ENCODE peak calls at places on chromosome 19, in nine cellular contexts. One of them, this sample, is unnamed.

GRCh38 chr19:45075215-45076028 is 856 bp downstream of the ZNF296 start:
- DNase-seq in osteoblast: peak
- DNase-seq in cardiac muscle cell: peak
- DNase-seq in neural progenitor cell: peak
- DNase-seq in AG09309: no peak
- DNase-seq in RWPE1: peak
- DNase-seq in transverse colon: peak
- DNase-seq in upper lobe of right lung: peak
- DNase-seq in stomach: peak
- DNase-seq in this sample: peak

GRCh38 chr19:1652471-1653299 is at the start of gene TCF3:
- DNase-seq in osteoblast: peak
- DNase-seq in cardiac muscle cell: peak
- DNase-seq in neural progenitor cell: peak
- DNase-seq in AG09309: peak
- DNase-seq in RWPE1: peak
- DNase-seq in transverse colon: peak
- DNase-seq in upper lobe of right lung: peak
- DNase-seq in stomach: peak
- DNase-seq in this sample: peak

GRCh38 chr19:30662211-30662861 is 290.2 kb downstream of the ZNF536 start:
- DNase-seq in osteoblast: no peak
- DNase-seq in cardiac muscle cell: no peak
- DNase-seq in neural progenitor cell: no peak
- DNase-seq in AG09309: no peak
- DNase-seq in RWPE1: no peak
- DNase-seq in transverse colon: no peak
- DNase-seq in upper lobe of right lung: no peak
- DNase-seq in stomach: peak
- DNase-seq in this sample: no peak

GRCh38 chr19:681029-681626 is 4.9 kb downstream of the FSTL3 start:
- DNase-seq in osteoblast: peak
- DNase-seq in cardiac muscle cell: no peak
- DNase-seq in neural progenitor cell: peak
- DNase-seq in AG09309: peak
- DNase-seq in RWPE1: no peak
- DNase-seq in transverse colon: peak
- DNase-seq in upper lobe of right lung: peak
- DNase-seq in stomach: peak
- DNase-seq in this sample: no peak

GRCh38 chr19:18940791-18941627 is at the start of gene HOMER3:
- DNase-seq in osteoblast: peak
- DNase-seq in cardiac muscle cell: peak
- DNase-seq in neural progenitor cell: peak
- DNase-seq in AG09309: no peak
- DNase-seq in RWPE1: peak
- DNase-seq in transverse colon: peak
- DNase-seq in upper lobe of right lung: peak
- DNase-seq in stomach: peak
- DNase-seq in this sample: no peak

GRCh38 chr19:38079926-38080380 is 144.1 kb downstream of the DPF1 start:
- DNase-seq in osteoblast: peak
- DNase-seq in cardiac muscle cell: peak
- DNase-seq in neural progenitor cell: no peak
- DNase-seq in AG09309: peak
- DNase-seq in RWPE1: peak
- DNase-seq in transverse colon: no peak
- DNase-seq in upper lobe of right lung: no peak
- DNase-seq in stomach: peak
- DNase-seq in this sample: no peak

GRCh38 chr19:41363753-41364545 is at the start of gene B9D2:
- DNase-seq in osteoblast: peak
- DNase-seq in cardiac muscle cell: peak
- DNase-seq in neural progenitor cell: peak
- DNase-seq in AG09309: peak
- DNase-seq in RWPE1: peak
- DNase-seq in transverse colon: peak
- DNase-seq in upper lobe of right lung: peak
- DNase-seq in stomach: peak
- DNase-seq in this sample: peak

GRCh38 chr19:33804021-33804799 is 7.5 kb downstream of the KCTD15 start:
- DNase-seq in osteoblast: peak
- DNase-seq in cardiac muscle cell: peak
- DNase-seq in neural progenitor cell: no peak
- DNase-seq in AG09309: no peak
- DNase-seq in RWPE1: peak
- DNase-seq in transverse colon: peak
- DNase-seq in upper lobe of right lung: no peak
- DNase-seq in stomach: peak
- DNase-seq in this sample: no peak

GRCh38 chr19:6103217-6103644 is 7.1 kb downstream of the RFX2 start:
- DNase-seq in osteoblast: peak
- DNase-seq in cardiac muscle cell: peak
- DNase-seq in neural progenitor cell: no peak
- DNase-seq in AG09309: peak
- DNase-seq in RWPE1: peak
- DNase-seq in transverse colon: peak
- DNase-seq in upper lobe of right lung: peak
- DNase-seq in stomach: peak
- DNase-seq in this sample: no peak

GRCh38 chr19:35045667-35046300 is 4.3 kb downstream of the HPN start:
- DNase-seq in osteoblast: peak
- DNase-seq in cardiac muscle cell: peak
- DNase-seq in neural progenitor cell: peak
- DNase-seq in AG09309: no peak
- DNase-seq in RWPE1: peak
- DNase-seq in transverse colon: no peak
- DNase-seq in upper lobe of right lung: no peak
- DNase-seq in stomach: no peak
- DNase-seq in this sample: no peak

GRCh38 chr19:10553943-10554381 is 10.3 kb downstream of the ATG4D start:
- DNase-seq in osteoblast: peak
- DNase-seq in cardiac muscle cell: no peak
- DNase-seq in neural progenitor cell: no peak
- DNase-seq in AG09309: no peak
- DNase-seq in RWPE1: peak
- DNase-seq in transverse colon: peak
- DNase-seq in upper lobe of right lung: no peak
- DNase-seq in stomach: peak
- DNase-seq in this sample: no peak

GRCh38 chr19:49716154-49716553 is 25.2 kb downstream of the CPT1C start:
- DNase-seq in osteoblast: no peak
- DNase-seq in cardiac muscle cell: peak
- DNase-seq in neural progenitor cell: no peak
- DNase-seq in AG09309: no peak
- DNase-seq in RWPE1: no peak
- DNase-seq in transverse colon: no peak
- DNase-seq in upper lobe of right lung: no peak
- DNase-seq in stomach: no peak
- DNase-seq in this sample: no peak

GRCh38 chr19:34480971-34481821 is at the start of gene WTIP:
- DNase-seq in osteoblast: peak
- DNase-seq in cardiac muscle cell: peak
- DNase-seq in neural progenitor cell: peak
- DNase-seq in AG09309: peak
- DNase-seq in RWPE1: peak
- DNase-seq in transverse colon: peak
- DNase-seq in upper lobe of right lung: peak
- DNase-seq in stomach: peak
- DNase-seq in this sample: no peak

DNA sequence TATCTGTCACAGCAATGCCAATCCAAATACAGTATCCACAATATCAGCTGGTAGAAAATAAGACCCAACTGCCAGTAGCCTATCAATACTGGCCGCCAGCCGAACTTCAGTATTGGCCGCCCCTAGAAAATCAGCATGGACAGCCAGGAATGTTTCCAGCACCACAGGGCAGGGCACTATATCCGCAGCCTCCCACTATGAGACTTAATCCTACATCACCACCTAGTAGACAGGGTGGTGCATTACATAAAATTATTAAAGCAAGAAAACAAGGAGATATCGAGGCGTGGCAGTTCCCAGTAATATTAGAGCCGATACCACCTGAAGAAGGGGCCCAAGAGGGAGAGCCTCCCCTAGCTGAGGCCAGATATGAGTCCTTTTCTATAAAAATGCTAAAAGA is 111.3 kb downstream of the ZNF486 start:
- DNase-seq in osteoblast: no peak
- DNase-seq in cardiac muscle cell: no peak
- DNase-seq in neural progenitor cell: peak
- DNase-seq in AG09309: no peak
- DNase-seq in RWPE1: no peak
- DNase-seq in transverse colon: peak
- DNase-seq in upper lobe of right lung: no peak
- DNase-seq in stomach: peak
- DNase-seq in this sample: no peak
- TF ChIP-seq CTCF in osteoblast: no peak
- TF ChIP-seq CTCF in cardiac muscle cell: no peak
- TF ChIP-seq CTCF in neural progenitor cell: peak
- TF ChIP-seq CTCF in AG09309: no peak
- TF ChIP-seq CTCF in RWPE1: no peak
- TF ChIP-seq CTCF in transverse colon: peak
- TF ChIP-seq CTCF in upper lobe of right lung: no peak
- TF ChIP-seq CTCF in stomach: peak
- TF ChIP-seq CTCF in this sample: peak

DNA sequence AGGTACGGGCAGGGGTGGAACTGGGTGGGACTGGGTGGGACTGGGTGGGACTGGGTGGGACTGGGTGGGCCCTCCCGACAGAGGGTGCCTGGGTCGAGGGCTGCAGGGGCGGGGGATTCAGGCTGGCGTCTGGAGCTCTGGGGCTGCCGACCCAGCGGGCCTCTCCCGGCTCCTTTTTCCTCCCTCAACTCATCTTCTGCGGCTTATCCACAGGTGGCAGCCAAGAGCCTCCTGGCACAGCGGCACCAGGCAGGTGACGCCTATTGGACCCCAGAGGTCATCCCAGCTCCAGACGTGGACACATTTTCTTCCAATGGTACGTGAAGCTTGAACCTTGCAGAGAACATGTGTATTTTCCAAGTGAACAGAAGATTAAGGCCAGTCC is 533 bp downstream of the ZNF544 start:
- DNase-seq in osteoblast: no peak
- DNase-seq in cardiac muscle cell: peak
- DNase-seq in neural progenitor cell: peak
- DNase-seq in AG09309: no peak
- DNase-seq in RWPE1: peak
- DNase-seq in transverse colon: no peak
- DNase-seq in upper lobe of right lung: no peak
- DNase-seq in stomach: no peak
- DNase-seq in this sample: no peak
- TF ChIP-seq CTCF in osteoblast: peak
- TF ChIP-seq CTCF in cardiac muscle cell: no peak
- TF ChIP-seq CTCF in neural progenitor cell: peak
- TF ChIP-seq CTCF in AG09309: peak
- TF ChIP-seq CTCF in RWPE1: peak
- TF ChIP-seq CTCF in transverse colon: no peak
- TF ChIP-seq CTCF in upper lobe of right lung: no peak
- TF ChIP-seq CTCF in stomach: no peak
- TF ChIP-seq CTCF in this sample: no peak

GRCh38 chr19:46623915-46624502 is 880 bp downstream of the PTGIR start:
- DNase-seq in osteoblast: peak
- DNase-seq in cardiac muscle cell: no peak
- DNase-seq in neural progenitor cell: no peak
- DNase-seq in AG09309: no peak
- DNase-seq in RWPE1: no peak
- DNase-seq in transverse colon: no peak
- DNase-seq in upper lobe of right lung: no peak
- DNase-seq in stomach: no peak
- DNase-seq in this sample: no peak

GRCh38 chr19:46620716-46621115 is 4.2 kb downstream of the PTGIR start:
- DNase-seq in osteoblast: peak
- DNase-seq in cardiac muscle cell: peak
- DNase-seq in neural progenitor cell: no peak
- DNase-seq in AG09309: no peak
- DNase-seq in RWPE1: no peak
- DNase-seq in transverse colon: no peak
- DNase-seq in upper lobe of right lung: no peak
- DNase-seq in stomach: no peak
- DNase-seq in this sample: no peak

GRCh38 chr19:46622118-46622446 is 2.8 kb downstream of the PTGIR start:
- DNase-seq in osteoblast: no peak
- DNase-seq in cardiac muscle cell: no peak
- DNase-seq in neural progenitor cell: no peak
- DNase-seq in AG09309: no peak
- DNase-seq in RWPE1: no peak
- DNase-seq in transverse colon: no peak
- DNase-seq in upper lobe of right lung: no peak
- DNase-seq in stomach: no peak
- DNase-seq in this sample: no peak

GRCh38 chr19:46620267-46620666 is 4.6 kb downstream of the PTGIR start:
- DNase-seq in osteoblast: no peak
- DNase-seq in cardiac muscle cell: no peak
- DNase-seq in neural progenitor cell: no peak
- DNase-seq in AG09309: no peak
- DNase-seq in RWPE1: no peak
- DNase-seq in transverse colon: no peak
- DNase-seq in upper lobe of right lung: no peak
- DNase-seq in stomach: no peak
- DNase-seq in this sample: no peak

DNA sequence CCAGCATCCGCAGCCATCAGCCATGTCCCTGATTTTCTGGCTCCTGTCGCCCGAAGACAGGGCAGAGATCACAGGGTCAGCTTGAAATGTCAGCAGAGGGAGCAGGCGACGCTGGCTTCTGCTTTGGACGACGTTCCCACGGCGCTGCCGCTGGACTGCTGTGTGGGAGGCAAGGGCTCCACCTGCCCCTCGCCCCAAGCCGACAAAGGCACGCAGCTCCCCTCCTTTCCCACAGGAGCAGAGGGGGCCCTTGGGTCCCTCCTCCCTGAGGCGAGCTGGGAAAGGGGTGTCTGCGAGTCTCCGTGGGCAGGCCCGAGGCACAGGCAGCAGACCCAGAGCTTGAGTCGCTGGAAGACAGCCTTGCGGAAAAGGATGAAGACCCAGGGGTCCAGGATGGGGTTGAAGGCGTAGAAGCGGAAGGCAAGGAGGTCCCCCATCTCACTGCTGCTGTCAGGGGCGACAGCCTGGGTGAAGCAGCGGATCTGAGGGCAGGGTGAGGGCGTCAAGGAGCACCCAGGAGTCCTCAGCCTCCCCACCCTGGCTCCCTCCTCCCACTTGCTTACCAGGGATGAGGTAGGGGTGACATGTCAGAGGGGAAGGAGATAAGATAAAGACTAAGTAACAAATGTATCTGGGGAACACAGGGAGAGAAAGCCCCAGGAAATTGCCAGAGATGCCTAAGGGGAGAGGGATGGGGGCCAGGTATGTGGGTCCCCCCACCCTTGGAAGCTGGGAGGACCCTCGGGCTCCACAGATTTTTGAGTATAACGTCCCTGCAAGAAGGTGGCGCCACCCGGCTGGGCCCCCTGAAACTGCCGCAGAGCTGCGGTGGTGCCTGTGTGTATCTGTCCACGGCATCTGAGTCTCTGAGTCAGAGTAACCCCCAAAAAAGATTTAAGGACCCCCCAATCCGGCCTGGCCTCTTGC is 3.4 kb downstream of the PTGIR start:
- DNase-seq in osteoblast: peak
- DNase-seq in cardiac muscle cell: no peak
- DNase-seq in neural progenitor cell: peak
- DNase-seq in AG09309: no peak
- DNase-seq in RWPE1: no peak
- DNase-seq in transverse colon: no peak
- DNase-seq in upper lobe of right lung: no peak
- DNase-seq in stomach: no peak
- DNase-seq in this sample: no peak
- TF ChIP-seq CTCF in osteoblast: peak
- TF ChIP-seq CTCF in cardiac muscle cell: peak
- TF ChIP-seq CTCF in neural progenitor cell: peak
- TF ChIP-seq CTCF in AG09309: peak
- TF ChIP-seq CTCF in RWPE1: no peak
- TF ChIP-seq CTCF in transverse colon: no peak
- TF ChIP-seq CTCF in upper lobe of right lung: peak
- TF ChIP-seq CTCF in stomach: no peak
- TF ChIP-seq CTCF in this sample: no peak

GRCh38 chr19:50838239-50838638 is 4.9 kb upstream of the KLK15 start:
- DNase-seq in osteoblast: peak
- DNase-seq in cardiac muscle cell: peak
- DNase-seq in neural progenitor cell: peak
- DNase-seq in AG09309: no peak
- DNase-seq in RWPE1: no peak
- DNase-seq in transverse colon: no peak
- DNase-seq in upper lobe of right lung: no peak
- DNase-seq in stomach: no peak
- DNase-seq in this sample: no peak
- TF ChIP-seq CTCF in osteoblast: no peak
- TF ChIP-seq CTCF in cardiac muscle cell: peak
- TF ChIP-seq CTCF in neural progenitor cell: peak
- TF ChIP-seq CTCF in AG09309: peak
- TF ChIP-seq CTCF in RWPE1: no peak
- TF ChIP-seq CTCF in transverse colon: no peak
- TF ChIP-seq CTCF in upper lobe of right lung: no peak
- TF ChIP-seq CTCF in stomach: no peak
- TF ChIP-seq CTCF in this sample: no peak